ENCODE peak calls at places on chromosomes 11 and 22, in seven cellular contexts. R is AG20443; C is H7; K is NK-92 treated with Interleukin-12 subunit alpha and Interleukin-12 subunit beta, amount 100 ng/mL, for 24 hours; S is left colon; U is GM12891; Y is HTR-8/SVneo. F is an unnamed sample.

GRCh38 chr11:128764617-128765095 is 70.8 kb downstream of the FLI1 start:
- DNase-seq in R (no peak), C (peak), K (no peak), S (peak), Y (no peak), U (no peak), F (no peak)

GRCh38 chr11:94128171-94128745 is 383 bp upstream of the PANX1 start:
- DNase-seq in S (no peak), U (no peak), Y (no peak), R (peak), K (no peak), C (peak), F (no peak)

GRCh38 chr11:69492201-69492991 is 10.9 kb downstream of the LINC01488 start:
- DNase-seq in U (no peak), C (peak), R (no peak), K (no peak), S (no peak), Y (no peak), F (no peak)

GRCh38 chr11:61587951-61588695 is 7.2 kb upstream of the SYT7 start:
- DNase-seq in Y (no peak), U (peak), R (peak), C (peak), K (no peak), S (peak), F (no peak)

GRCh38 chr11:125211191-125211953 is 46.8 kb downstream of the PKNOX2 start:
- DNase-seq in C (peak), R (no peak), U (no peak), K (no peak), Y (no peak), S (no peak), F (peak)

GRCh38 chr11:19913236-19913892 is 200.7 kb downstream of the NAV2 start:
- DNase-seq in Y (no peak), C (peak), R (no peak), U (no peak), K (no peak), S (no peak), F (no peak)

GRCh38 chr11:57568330-57568766 is 876 bp upstream of the UBE2L6 start:
- DNase-seq in R (no peak), Y (peak), K (no peak), S (peak), C (no peak), U (no peak), F (peak)

GRCh38 chr22:47260551-47260950 is 498.1 kb downstream of the TBC1D22A start:
- DNase-seq in C (no peak), S (no peak), U (no peak), R (no peak), K (no peak), Y (no peak), F (no peak)

GRCh38 chr22:23684561-23685031 is 6.2 kb upstream of the RGL4 start:
- DNase-seq in R (no peak), Y (no peak), C (no peak), S (no peak), K (no peak), U (no peak), F (peak)

GRCh38 chr22:38733329-38734202 is 22.2 kb downstream of the SUN2 start:
- DNase-seq in Y (peak), S (peak), U (no peak), K (no peak), R (peak), C (peak), F (peak)